ENCODE peak calls at places on chromosomes 13 and 19, in seven cellular contexts. Y is neural progenitor cell, R is MM.1S, Q is hepatocyte, X is HCT116, V is GM23338, H is GM23248. J is an unnamed sample.
A peak's percentile ranks its signal among the peaks of the same experiment; 100 is the strongest.

GRCh38 chr13:24269803-24270202 is 39.6 kb upstream of the C1QTNF9 start:
- DNase-seq in V (no peak), R (no peak), X (no peak), Y (no peak), Q (no peak), H (peak; percentile 16), J (no peak)

GRCh38 chr19:3525052-3525451 is 13.9 kb upstream of the TEKTIP1 start:
- DNase-seq in V (no peak), X (no peak), H (no peak), Q (no peak), R (no peak), Y (no peak), J (no peak)

GRCh38 chr13:110341445-110342247 is 34.6 kb downstream of the COL4A2 start:
- DNase-seq in H (no peak), V (no peak), Y (no peak), Q (no peak), X (no peak), R (no peak), J (peak; percentile 36)

GRCh38 chr13:26562538-26562890 is 5.0 kb downstream of the WASF3 start:
- DNase-seq in R (no peak), Y (no peak), X (no peak), H (peak; percentile 47), V (no peak), Q (no peak), J (no peak)

GRCh38 chr13:43878897-43879322 is 630 bp downstream of the CCDC122 start:
- DNase-seq in Y (peak; percentile 71), Q (peak; percentile 77), X (no peak), R (peak; percentile 31), H (peak; percentile 90), V (peak; percentile 67), J (peak; percentile 33)

GRCh38 chr13:98626298-98626940 is 49.5 kb upstream of the STK24 start:
- DNase-seq in H (no peak), R (no peak), Q (no peak), V (no peak), Y (no peak), X (no peak), J (no peak)

GRCh38 chr19:10805758-10806247 is 30.2 kb downstream of the TMED1 start:
- DNase-seq in R (no peak), X (no peak), H (no peak), V (no peak), Y (no peak), Q (no peak), J (no peak)

GRCh38 chr13:110624766-110625756 is 9.7 kb downstream of the NAXD start:
- DNase-seq in X (no peak), V (peak; percentile 49), H (no peak), Y (peak; percentile 81), R (no peak), Q (no peak), J (no peak)

GRCh38 chr13:57326532-57326931 is 159.5 kb downstream of the PRR20E start:
- DNase-seq in H (no peak), R (peak; percentile 57), Y (no peak), Q (no peak), X (no peak), V (no peak), J (no peak)

GRCh38 chr19:2517881-2518601 is 42.1 kb downstream of the GADD45B start:
- DNase-seq in R (no peak), V (no peak), H (no peak), Y (peak; percentile 37), X (no peak), Q (peak; percentile 54), J (no peak)

GRCh38 chr13:33349314-33349995 is 63.9 kb upstream of the STARD13 start:
- DNase-seq in H (peak; percentile 25), Q (no peak), R (no peak), Y (peak; percentile 14), X (no peak), V (peak; percentile 36), J (no peak)

GRCh38 chr13:99766641-99767045 is 204.9 kb downstream of the ZIC5 start:
- DNase-seq in Y (peak; percentile 67), Q (no peak), R (no peak), H (no peak), V (peak; percentile 79), X (no peak), J (no peak)

GRCh38 chr19:44857837-44858236 is 11.7 kb downstream of the NECTIN2 start:
- DNase-seq in Q (no peak), V (no peak), H (no peak), R (no peak), Y (no peak), X (no peak), J (no peak)

GRCh38 chr19:40213251-40213793 is 4.9 kb downstream of the TTC9B start:
- DNase-seq in Q (no peak), X (no peak), Y (no peak), R (no peak), H (no peak), V (no peak), J (no peak)
- TF ChIP-seq EZH2phosphoT487 in Q (no peak), X (no peak), Y (no peak), R (no peak), H (no peak), V (no peak), J (no peak)

GRCh38 chr13:95656386-95657015 is 12.0 kb upstream of the DZIP1 start:
- DNase-seq in Y (no peak), X (no peak), Q (peak; percentile 30), H (no peak), V (no peak), R (no peak), J (no peak)

GRCh38 chr13:95659500-95659899 is 15.0 kb upstream of the DZIP1 start:
- DNase-seq in X (no peak), H (no peak), V (no peak), Q (no peak), Y (no peak), R (no peak), J (no peak)

GRCh38 chr13:95660981-95661581 is 15.9 kb upstream of the DNAJC3 start:
- DNase-seq in R (peak; percentile 65), H (peak; percentile 73), V (peak; percentile 74), X (peak; percentile 28), Y (peak; percentile 56), Q (peak; percentile 64), J (peak; percentile 36)
- H3K27ac ChIP-seq in R (no peak overlapping the region), H (no peak overlapping the region), V (no peak overlapping the region), X (no peak overlapping the region), Y (no peak overlapping the region), Q (no peak overlapping the region), J (no peak overlapping the region)

GRCh38 chr19:41937525-41937924 is 9.3 kb upstream of the ERFL start:
- DNase-seq in H (no peak), Q (no peak), R (no peak), Y (no peak), V (peak; percentile 16), X (no peak), J (peak; percentile 58)

GRCh38 chr19:41937976-41938375 is 9.7 kb upstream of the ERFL start:
- DNase-seq in X (no peak), Y (no peak), R (no peak), Q (no peak), V (peak; percentile 49), H (no peak), J (no peak)

GRCh38 chr19:41936416-41936850 is 8.2 kb upstream of the ERFL start:
- DNase-seq in Q (no peak), Y (no peak), R (no peak), V (no peak), X (no peak), H (peak; percentile 75), J (no peak)

GRCh38 chr19:41935781-41936415 is 7.6 kb upstream of the ERFL start:
- DNase-seq in Q (no peak), Y (no peak), H (peak; percentile 72), X (no peak), V (no peak), R (no peak), J (no peak)

GRCh38 chr19:41936961-41937360 is 8.7 kb upstream of the ERFL start:
- DNase-seq in X (no peak), V (peak; percentile 1), Y (no peak), Q (no peak), R (no peak), H (no peak), J (no peak)
- H3K4me3 ChIP-seq in X (no peak overlapping the region), V (no peak overlapping the region), Y (no peak overlapping the region), Q (no peak overlapping the region), R (no peak overlapping the region), H (no peak overlapping the region), J (peak overlapping the region; percentile 48)

GRCh38 chr19:17125052-17125727 is 49.6 kb downstream of the MYO9B start:
- DNase-seq in H (peak; percentile 17), X (no peak), V (no peak), R (peak; percentile 14), Q (no peak), Y (no peak), J (peak; percentile 65)
- TF ChIP-seq EZH2phosphoT487 in H (no peak), X (no peak), V (no peak), R (no peak), Q (no peak), Y (no peak), J (no peak)

DNA sequence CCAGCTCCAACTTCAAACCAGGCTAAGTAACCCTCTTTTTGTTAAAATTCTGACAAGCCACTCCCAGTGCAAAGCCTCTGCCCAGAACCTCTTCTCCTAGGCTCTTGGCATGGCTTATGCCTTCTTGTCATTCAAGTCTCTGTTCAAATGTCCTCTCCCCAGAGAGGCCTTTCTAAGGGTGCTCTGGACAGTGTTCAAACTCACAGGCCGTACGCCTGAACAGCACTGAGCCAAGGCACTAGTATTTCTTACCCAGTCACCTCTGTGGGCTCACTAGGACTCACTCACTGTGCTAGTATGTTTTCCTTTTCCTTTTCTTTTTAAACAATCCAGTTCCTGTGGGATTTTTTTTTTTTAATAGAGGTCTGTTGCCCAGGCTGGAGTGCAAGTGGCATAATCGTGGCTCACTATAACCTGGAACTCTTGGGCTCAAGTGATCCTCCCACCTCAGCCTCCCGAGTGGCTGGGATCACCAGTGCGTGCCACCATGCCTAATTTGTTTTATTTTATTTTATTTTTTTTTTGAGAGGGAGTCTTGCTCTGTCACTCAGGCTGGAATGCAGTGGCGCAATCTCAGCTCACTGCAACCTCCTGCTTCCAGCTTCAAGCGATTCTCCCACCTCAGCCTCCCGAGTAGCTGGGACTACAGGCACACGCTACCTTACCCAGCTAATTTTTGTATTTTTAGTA is 2.3 kb upstream of the ASF1B start:
- DNase-seq in Q (no peak), Y (no peak), X (no peak), V (no peak), R (no peak), H (peak; percentile 39), J (no peak)
- H3K27ac ChIP-seq in Q (peak overlapping the region; percentile 19), Y (no peak overlapping the region), X (peak overlapping the region; percentile 92), V (peak overlapping the region; percentile 32), R (no peak overlapping the region), H (peak overlapping the region; percentile 76), J (no peak overlapping the region)

GRCh38 chr19:38769635-38770211 is 3.6 kb downstream of the LGALS7 start:
- DNase-seq in V (peak; percentile 79), X (peak; percentile 19), R (peak; percentile 24), H (peak; percentile 90), Q (peak; percentile 79), Y (peak; percentile 70), J (peak; percentile 46)
- H3K4me3 ChIP-seq in V (peak overlapping the region; percentile 49), X (no peak overlapping the region), R (no peak overlapping the region), H (peak overlapping the region; percentile 21), Q (no peak overlapping the region), Y (no peak overlapping the region), J (no peak overlapping the region)

DNA sequence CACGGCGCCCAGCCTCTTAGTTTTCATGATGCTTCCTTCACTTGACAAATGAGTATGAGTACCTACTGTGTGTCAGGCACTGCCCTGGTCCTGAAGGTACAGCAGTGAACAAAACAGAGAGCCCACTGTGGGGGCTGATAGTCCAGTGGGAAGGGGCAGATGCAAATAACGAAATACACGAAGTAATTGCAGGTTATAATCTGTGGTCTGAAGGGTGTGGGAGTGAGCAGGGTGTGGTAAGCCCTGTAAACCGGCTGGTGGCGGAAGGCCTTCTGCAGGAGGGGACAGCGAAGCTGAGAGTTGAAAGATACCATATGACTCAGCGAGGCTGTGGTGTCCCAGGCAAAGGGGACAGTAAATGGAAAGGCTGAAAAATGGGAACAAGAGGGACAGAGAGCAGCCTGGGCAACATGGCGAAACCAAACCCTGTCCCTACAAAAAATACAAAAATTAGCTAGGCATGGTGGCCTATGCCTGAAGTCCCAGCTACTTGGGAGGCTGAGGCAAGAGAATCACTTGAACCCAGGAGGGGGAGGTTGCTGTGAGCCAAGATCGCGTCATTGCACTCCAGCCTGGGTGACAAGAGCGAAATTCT is 60.5 kb downstream of the MAP4K1 start:
- DNase-seq in X (no peak), Y (no peak), V (no peak), Q (no peak), H (no peak), R (no peak), J (peak; percentile 38)
- TF ChIP-seq EZH2phosphoT487 in X (no peak), Y (no peak), V (no peak), Q (no peak), H (no peak), R (no peak), J (no peak)